ENCODE peak calls at places on chromosomes 13 and 19, in six cellular contexts. M, Z, I, Y, U and C are unnamed samples.

GRCh38 chr13:95118541-95119324 is 182.5 kb downstream of the ABCC4 start:
- DNase-seq in M (no peak), Z (no peak), I (no peak), Y (no peak), U (no peak), C (no peak)

GRCh38 chr13:100302391-100302790 is 213.5 kb downstream of the PCCA start:
- DNase-seq in M (no peak), Z (no peak), I (no peak), Y (no peak), U (no peak), C (no peak)

GRCh38 chr19:13727798-13728197 is 36.5 kb upstream of the MRI1 start:
- DNase-seq in M (no peak), Z (no peak), I (no peak), Y (no peak), U (no peak), C (no peak)

GRCh38 chr19:6071103-6071485 is 39.2 kb downstream of the RFX2 start:
- DNase-seq in M (no peak), Z (no peak), I (no peak), Y (no peak), U (no peak), C (peak)

GRCh38 chr19:8610041-8610927 is at the start of gene ADAMTS10:
- DNase-seq in M (peak), Z (peak), I (no peak), Y (no peak), U (no peak), C (no peak)

GRCh38 chr13:111031531-111031961 is 83.6 kb upstream of the ARHGEF7 start:
- DNase-seq in M (no peak), Z (no peak), I (peak), Y (no peak), U (no peak), C (no peak)

GRCh38 chr13:112953591-112954487 is 15.2 kb upstream of the MCF2L start:
- DNase-seq in M (no peak), Z (no peak), I (no peak), Y (no peak), U (no peak), C (no peak)

GRCh38 chr19:30202060-30202600 is 170.1 kb upstream of the ZNF536 start:
- DNase-seq in M (no peak), Z (no peak), I (no peak), Y (no peak), U (no peak), C (no peak)

GRCh38 chr13:85693889-85694511 is 105.2 kb downstream of the SLITRK6 start:
- DNase-seq in M (no peak), Z (no peak), I (peak), Y (peak), U (peak), C (no peak)